ENCODE peak calls at places on chromosomes 12 and 14, in seven cellular contexts. U is IMR-90, E is H1, K is mesendoderm, G is H9, B is neuronal stem cell, O is mesenchymal stem cell. T is an unnamed sample.

GRCh38 chr12:52608826-52609630 is 7.8 kb upstream of the KRT72 start:
- DNase-seq in U (no peak), E (no peak), K (no peak), G (peak), B (no peak), O (no peak), T (no peak)

GRCh38 chr14:66662374-66662773 is 154.4 kb downstream of the GPHN start:
- DNase-seq in U (no peak), E (no peak), K (peak), G (no peak), B (no peak), O (peak), T (peak)

GRCh38 chr12:104952816-104953215 is 5.3 kb downstream of the SLC41A2 start:
- DNase-seq in U (no peak), E (no peak), K (no peak), G (no peak), B (no peak), O (no peak), T (peak)

GRCh38 chr12:18145924-18146323 is 55.9 kb upstream of the RERGL start:
- DNase-seq in U (no peak), E (no peak), K (no peak), G (no peak), B (no peak), O (no peak), T (no peak)

GRCh38 chr12:109650808-109651207 is 62.8 kb upstream of the FAM222A start:
- DNase-seq in U (no peak), E (no peak), K (no peak), G (no peak), B (no peak), O (no peak), T (no peak)

GRCh38 chr12:50699940-50700339 is 64.0 kb upstream of the ATF1 start:
- DNase-seq in U (no peak), E (no peak), K (no peak), G (no peak), B (no peak), O (no peak), T (no peak)

GRCh38 chr12:61097991-61098580 is 1162.1 kb upstream of the USP15 start:
- DNase-seq in U (no peak), E (no peak), K (no peak), G (no peak), B (no peak), O (no peak), T (no peak)

GRCh38 chr12:3832738-3833137 is 40.5 kb downstream of the PARP11 start:
- DNase-seq in U (peak), E (no peak), K (no peak), G (no peak), B (no peak), O (no peak), T (no peak)

GRCh38 chr12:22103418-22103817 is 57.4 kb downstream of the CMAS start:
- DNase-seq in U (no peak), E (no peak), K (no peak), G (no peak), B (no peak), O (no peak), T (no peak)

GRCh38 chr12:100159391-100160104 is 16.9 kb upstream of the BLTP3B start:
- DNase-seq in U (no peak), E (no peak), K (no peak), G (no peak), B (no peak), O (no peak), T (no peak)

GRCh38 chr12:29317556-29318363 is 63.2 kb downstream of the ERGIC2 start:
- DNase-seq in U (peak), E (peak), K (peak), G (peak), B (peak), O (peak), T (peak)

GRCh38 chr12:131122631-131123030 is 168.9 kb downstream of the ADGRD1 start:
- DNase-seq in U (no peak), E (no peak), K (no peak), G (peak), B (no peak), O (no peak), T (no peak)

GRCh38 chr14:75430526-75430925 is 2.7 kb downstream of the JDP2 start:
- DNase-seq in U (peak), E (no peak), K (no peak), G (peak), B (no peak), O (peak), T (no peak)

GRCh38 chr12:130441771-130442760 is 104.4 kb downstream of the PIWIL1 start:
- DNase-seq in U (no peak), E (no peak), K (no peak), G (no peak), B (no peak), O (no peak), T (no peak)

GRCh38 chr14:89430271-89430620 is 13.2 kb upstream of the FOXN3 start:
- DNase-seq in U (peak), E (no peak), K (no peak), G (no peak), B (no peak), O (no peak), T (no peak)

GRCh38 chr14:94635143-94635542 is 23.0 kb downstream of the SERPINA3 start:
- DNase-seq in U (no peak), E (no peak), K (no peak), G (no peak), B (no peak), O (no peak), T (no peak)

GRCh38 chr12:54749191-54749818 is 101.1 kb upstream of the DCD start:
- DNase-seq in U (peak), E (no peak), K (peak), G (no peak), B (peak), O (peak), T (peak)

GRCh38 chr12:110957159-110957558 is 36.8 kb upstream of the MYL2 start:
- DNase-seq in U (no peak), E (no peak), K (no peak), G (peak), B (no peak), O (no peak), T (no peak)

GRCh38 chr14:75042040-75042439 is 9.2 kb downstream of the MLH3 start:
- DNase-seq in U (no peak), E (no peak), K (no peak), G (no peak), B (no peak), O (peak), T (no peak)

GRCh38 chr14:73457050-73457934 is 1.1 kb downstream of the NUMB start:
- DNase-seq in U (peak), E (no peak), K (peak), G (peak), B (peak), O (peak), T (peak)

GRCh38 chr14:40216976-40217375 is 784.7 kb upstream of the FBXO33 start:
- DNase-seq in U (no peak), E (no peak), K (no peak), G (no peak), B (no peak), O (no peak), T (no peak)

GRCh38 chr14:97274626-97275025 is 477.4 kb downstream of the VRK1 start:
- DNase-seq in U (no peak), E (no peak), K (no peak), G (no peak), B (no peak), O (no peak), T (peak)

GRCh38 chr12:124497658-124498057 is 69.8 kb downstream of the NCOR2 start:
- DNase-seq in U (peak), E (no peak), K (no peak), G (no peak), B (no peak), O (peak), T (no peak)
- H3K9ac ChIP-seq in U (peak), E (no peak), K (no peak), G (no peak), B (no peak), O (peak), T (no peak)

DNA sequence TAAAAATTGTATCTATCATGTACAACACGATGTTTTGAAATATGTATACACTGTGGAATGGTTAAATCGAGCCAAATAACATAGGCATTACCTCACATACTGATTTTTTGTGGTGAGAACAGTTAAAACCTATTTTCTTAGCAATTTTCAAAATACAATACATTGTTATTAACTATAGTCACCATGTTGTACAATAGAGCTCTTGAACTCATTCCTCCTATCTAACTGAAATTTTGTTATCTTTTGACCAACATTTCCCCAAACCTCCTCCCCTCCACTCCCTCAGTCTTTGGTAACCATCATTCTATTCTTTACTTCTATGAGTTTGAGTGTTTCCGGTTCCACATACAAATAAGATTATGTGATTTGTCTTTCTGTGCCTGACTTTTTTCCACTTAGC is 6.8 kb upstream of the SLC38A2 start:
- DNase-seq in U (no peak), E (no peak), K (no peak), G (no peak), B (no peak), O (no peak), T (no peak)
- H4K8ac ChIP-seq in U (no peak), E (no peak), K (no peak), G (no peak), B (no peak), O (no peak), T (no peak)

DNA sequence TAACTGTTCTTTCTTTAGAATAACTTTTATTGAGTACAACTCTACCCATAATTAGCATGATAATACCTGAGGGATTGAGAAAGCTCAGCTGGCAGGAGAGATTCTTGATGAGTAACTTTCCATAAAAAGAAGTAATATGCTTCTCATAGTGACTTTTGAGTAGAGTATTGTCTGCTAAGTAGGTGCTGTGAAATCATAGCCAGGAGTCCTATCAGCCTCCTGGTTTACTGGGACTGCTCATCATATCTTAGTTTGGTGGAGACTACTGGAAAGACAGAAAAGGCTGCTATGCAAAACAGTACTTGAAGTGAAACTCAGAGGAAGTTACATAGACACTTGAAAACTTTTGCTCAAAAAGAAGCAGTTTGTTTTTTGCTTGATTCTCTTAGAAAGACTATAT is 113.3 kb upstream of the ATP2B1 start:
- DNase-seq in U (no peak), E (no peak), K (no peak), G (no peak), B (no peak), O (no peak), T (no peak)
- H2BK120ac ChIP-seq in U (no peak), E (no peak), K (no peak), G (no peak), B (no peak), O (no peak), T (no peak)

GRCh38 chr12:25692115-25693035 is 139.3 kb upstream of the LMNTD1 start:
- DNase-seq in U (no peak), E (no peak), K (peak), G (no peak), B (no peak), O (peak), T (no peak)
- H3K9ac ChIP-seq in U (no peak), E (no peak), K (no peak), G (no peak), B (no peak), O (peak), T (no peak)